ENCODE peak calls at places on chromosomes 3 and 15, in four cellular contexts. One of them, this sample, is unnamed.

GRCh38 chr3:26623409-26624208 is 1.0 kb downstream of the LRRC3B start:
- DNase-seq in gastrocnemius medialis: no peak
- DNase-seq in activated gamma-delta T cell treated with Interleukin-2 at 50 U/mL for 16 hours: no peak
- DNase-seq in A673: no peak
- DNase-seq in this sample: no peak

GRCh38 chr3:51471775-51472652 is 27.8 kb downstream of the DCAF1 start:
- DNase-seq in activated gamma-delta T cell treated with Interleukin-2 at 50 U/mL for 16 hours: no peak
- DNase-seq in gastrocnemius medialis: no peak
- DNase-seq in A673: no peak
- DNase-seq in this sample: no peak

GRCh38 chr3:146709969-146710368 is 104.8 kb upstream of the PLSCR5 start:
- DNase-seq in A673: no peak
- DNase-seq in gastrocnemius medialis: no peak
- DNase-seq in activated gamma-delta T cell treated with Interleukin-2 at 50 U/mL for 16 hours: no peak
- DNase-seq in this sample: no peak

GRCh38 chr3:188217011-188217463 is 63.1 kb downstream of the LPP start:
- DNase-seq in activated gamma-delta T cell treated with Interleukin-2 at 50 U/mL for 16 hours: no peak
- DNase-seq in A673: no peak
- DNase-seq in gastrocnemius medialis: no peak
- DNase-seq in this sample: no peak

GRCh38 chr15:94674251-94674650 is 442.9 kb downstream of the MCTP2 start:
- DNase-seq in activated gamma-delta T cell treated with Interleukin-2 at 50 U/mL for 16 hours: no peak
- DNase-seq in gastrocnemius medialis: no peak
- DNase-seq in A673: no peak
- DNase-seq in this sample: no peak

GRCh38 chr15:94075349-94075748 is 156.0 kb upstream of the MCTP2 start:
- DNase-seq in gastrocnemius medialis: peak
- DNase-seq in activated gamma-delta T cell treated with Interleukin-2 at 50 U/mL for 16 hours: no peak
- DNase-seq in A673: peak
- DNase-seq in this sample: peak

GRCh38 chr3:130508970-130509369 is 8.0 kb upstream of the COL6A6 start:
- DNase-seq in A673: no peak
- DNase-seq in gastrocnemius medialis: no peak
- DNase-seq in activated gamma-delta T cell treated with Interleukin-2 at 50 U/mL for 16 hours: no peak
- DNase-seq in this sample: no peak

GRCh38 chr3:111768571-111769100 is 90.4 kb upstream of the PHLDB2 start:
- DNase-seq in activated gamma-delta T cell treated with Interleukin-2 at 50 U/mL for 16 hours: no peak
- DNase-seq in gastrocnemius medialis: no peak
- DNase-seq in A673: peak
- DNase-seq in this sample: no peak

GRCh38 chr15:44028349-44028748 is 166.7 kb downstream of the FRMD5 start:
- DNase-seq in gastrocnemius medialis: no peak
- DNase-seq in activated gamma-delta T cell treated with Interleukin-2 at 50 U/mL for 16 hours: no peak
- DNase-seq in A673: no peak
- DNase-seq in this sample: no peak

GRCh38 chr3:27714692-27715453 is 7.2 kb downstream of the EOMES start:
- DNase-seq in gastrocnemius medialis: no peak
- DNase-seq in activated gamma-delta T cell treated with Interleukin-2 at 50 U/mL for 16 hours: no peak
- DNase-seq in A673: no peak
- DNase-seq in this sample: no peak

GRCh38 chr15:83695901-83696425 is 42.0 kb downstream of the ADAMTSL3 start:
- DNase-seq in gastrocnemius medialis: no peak
- DNase-seq in A673: no peak
- DNase-seq in activated gamma-delta T cell treated with Interleukin-2 at 50 U/mL for 16 hours: no peak
- DNase-seq in this sample: no peak

GRCh38 chr3:105906834-105907233 is 38.0 kb upstream of the CBLB start:
- DNase-seq in activated gamma-delta T cell treated with Interleukin-2 at 50 U/mL for 16 hours: no peak
- DNase-seq in gastrocnemius medialis: peak
- DNase-seq in A673: no peak
- DNase-seq in this sample: no peak

GRCh38 chr15:56608140-56608778 is 125.0 kb downstream of the ZNF280D start:
- DNase-seq in gastrocnemius medialis: no peak
- DNase-seq in A673: no peak
- DNase-seq in activated gamma-delta T cell treated with Interleukin-2 at 50 U/mL for 16 hours: no peak
- DNase-seq in this sample: no peak

GRCh38 chr3:158918008-158918407 is 116.2 kb downstream of the MFSD1 start:
- DNase-seq in gastrocnemius medialis: no peak
- DNase-seq in A673: peak
- DNase-seq in activated gamma-delta T cell treated with Interleukin-2 at 50 U/mL for 16 hours: no peak
- DNase-seq in this sample: no peak

GRCh38 chr15:71110800-71111565 is 4.3 kb upstream of the THSD4 start:
- DNase-seq in A673: no peak
- DNase-seq in gastrocnemius medialis: no peak
- DNase-seq in activated gamma-delta T cell treated with Interleukin-2 at 50 U/mL for 16 hours: no peak
- DNase-seq in this sample: no peak

GRCh38 chr15:81950841-81951414 is 94.9 kb downstream of the MEX3B start:
- DNase-seq in gastrocnemius medialis: no peak
- DNase-seq in A673: no peak
- DNase-seq in activated gamma-delta T cell treated with Interleukin-2 at 50 U/mL for 16 hours: no peak
- DNase-seq in this sample: no peak

GRCh38 chr3:32313723-32314473 is 75.4 kb downstream of the CMTM8 start:
- DNase-seq in gastrocnemius medialis: no peak
- DNase-seq in A673: peak
- DNase-seq in activated gamma-delta T cell treated with Interleukin-2 at 50 U/mL for 16 hours: no peak
- DNase-seq in this sample: no peak

GRCh38 chr3:39138804-39139415 is 14.5 kb downstream of the CSRNP1 start:
- DNase-seq in A673: no peak
- DNase-seq in activated gamma-delta T cell treated with Interleukin-2 at 50 U/mL for 16 hours: no peak
- DNase-seq in gastrocnemius medialis: peak
- DNase-seq in this sample: peak

GRCh38 chr3:141312359-141313090 is 55.8 kb upstream of the ZBTB38 start:
- DNase-seq in A673: no peak
- DNase-seq in gastrocnemius medialis: no peak
- DNase-seq in activated gamma-delta T cell treated with Interleukin-2 at 50 U/mL for 16 hours: no peak
- DNase-seq in this sample: no peak

GRCh38 chr3:32292085-32292796 is 53.8 kb downstream of the CMTM8 start:
- DNase-seq in A673: no peak
- DNase-seq in gastrocnemius medialis: no peak
- DNase-seq in activated gamma-delta T cell treated with Interleukin-2 at 50 U/mL for 16 hours: no peak
- DNase-seq in this sample: no peak

GRCh38 chr3:134487406-134487805 is 1.5 kb downstream of the CEP63 start:
- DNase-seq in A673: no peak
- DNase-seq in gastrocnemius medialis: no peak
- DNase-seq in activated gamma-delta T cell treated with Interleukin-2 at 50 U/mL for 16 hours: no peak
- DNase-seq in this sample: no peak

GRCh38 chr3:67863869-67864268 is 209.5 kb upstream of the SUCLG2 start:
- DNase-seq in activated gamma-delta T cell treated with Interleukin-2 at 50 U/mL for 16 hours: no peak
- DNase-seq in A673: peak
- DNase-seq in gastrocnemius medialis: no peak
- DNase-seq in this sample: no peak

GRCh38 chr15:100125627-100126231 is 216.0 kb downstream of the ADAMTS17 start:
- DNase-seq in A673: no peak
- DNase-seq in activated gamma-delta T cell treated with Interleukin-2 at 50 U/mL for 16 hours: no peak
- DNase-seq in gastrocnemius medialis: peak
- DNase-seq in this sample: peak

GRCh38 chr15:61974759-61975158 is 85.5 kb downstream of the VPS13C start:
- DNase-seq in A673: no peak
- DNase-seq in gastrocnemius medialis: no peak
- DNase-seq in activated gamma-delta T cell treated with Interleukin-2 at 50 U/mL for 16 hours: no peak
- DNase-seq in this sample: no peak

GRCh38 chr15:88708256-88709054 is 69.6 kb downstream of the ISG20 start:
- DNase-seq in gastrocnemius medialis: no peak
- DNase-seq in activated gamma-delta T cell treated with Interleukin-2 at 50 U/mL for 16 hours: no peak
- DNase-seq in A673: peak
- DNase-seq in this sample: peak